ENCODE peak calls at places on chromosomes 6 and 20, in six cellular contexts. One of them, this sample, is unnamed.

GRCh38 chr6:4979426-4979825 is 24.4 kb downstream of the RPP40 start:
- DNase-seq in GF-D8: no peak
- DNase-seq in amniotic stem cell: no peak
- DNase-seq in lung microvascular endothelial cell: no peak
- DNase-seq in cardiac fibroblast: no peak
- DNase-seq in endothelial cell: no peak
- DNase-seq in this sample: no peak

GRCh38 chr6:25125736-25126135 is 153.4 kb upstream of the CARMIL1 start:
- DNase-seq in GF-D8: no peak
- DNase-seq in amniotic stem cell: no peak
- DNase-seq in lung microvascular endothelial cell: no peak
- DNase-seq in cardiac fibroblast: no peak
- DNase-seq in endothelial cell: no peak
- DNase-seq in this sample: no peak

GRCh38 chr6:147508073-147508870 is at the start of gene SAMD5:
- DNase-seq in GF-D8: no peak
- DNase-seq in amniotic stem cell: peak; percentile 45
- DNase-seq in lung microvascular endothelial cell: peak; percentile 66
- DNase-seq in cardiac fibroblast: peak; percentile 68
- DNase-seq in endothelial cell: peak; percentile 73
- DNase-seq in this sample: peak; percentile 32

GRCh38 chr6:99746261-99746895 is 139.7 kb downstream of the PRDM13 start:
- DNase-seq in GF-D8: peak; percentile 52
- DNase-seq in amniotic stem cell: peak; percentile 28
- DNase-seq in lung microvascular endothelial cell: peak; percentile 81
- DNase-seq in cardiac fibroblast: peak; percentile 86
- DNase-seq in endothelial cell: peak; percentile 57
- DNase-seq in this sample: peak; percentile 76

GRCh38 chr6:137919512-137919823 is 52.4 kb downstream of the TNFAIP3 start:
- DNase-seq in GF-D8: no peak
- DNase-seq in amniotic stem cell: no peak
- DNase-seq in lung microvascular endothelial cell: no peak
- DNase-seq in cardiac fibroblast: no peak
- DNase-seq in endothelial cell: no peak
- DNase-seq in this sample: no peak

GRCh38 chr20:41249371-41249770 is 68.2 kb downstream of the ZHX3 start:
- DNase-seq in GF-D8: no peak
- DNase-seq in amniotic stem cell: peak; percentile 60
- DNase-seq in lung microvascular endothelial cell: peak; percentile 68
- DNase-seq in cardiac fibroblast: peak; percentile 94
- DNase-seq in endothelial cell: no peak
- DNase-seq in this sample: no peak

GRCh38 chr6:68317366-68317765 is 317.7 kb upstream of the ADGRB3 start:
- DNase-seq in GF-D8: no peak
- DNase-seq in amniotic stem cell: no peak
- DNase-seq in lung microvascular endothelial cell: no peak
- DNase-seq in cardiac fibroblast: no peak
- DNase-seq in endothelial cell: no peak
- DNase-seq in this sample: no peak

GRCh38 chr6:165843121-165843520 is 180.1 kb upstream of the PDE10A start:
- DNase-seq in GF-D8: no peak
- DNase-seq in amniotic stem cell: no peak
- DNase-seq in lung microvascular endothelial cell: no peak
- DNase-seq in cardiac fibroblast: no peak
- DNase-seq in endothelial cell: no peak
- DNase-seq in this sample: no peak

GRCh38 chr20:49846206-49846807 is 33.7 kb downstream of the SLC9A8 start:
- DNase-seq in GF-D8: peak; percentile 2
- DNase-seq in amniotic stem cell: peak; percentile 34
- DNase-seq in lung microvascular endothelial cell: peak; percentile 69
- DNase-seq in cardiac fibroblast: peak; percentile 78
- DNase-seq in endothelial cell: peak; percentile 54
- DNase-seq in this sample: peak; percentile 16

GRCh38 chr6:157528931-157529653 is 148.1 kb downstream of the ZDHHC14 start:
- DNase-seq in GF-D8: peak; percentile 69
- DNase-seq in amniotic stem cell: no peak
- DNase-seq in lung microvascular endothelial cell: no peak
- DNase-seq in cardiac fibroblast: peak; percentile 48
- DNase-seq in endothelial cell: no peak
- DNase-seq in this sample: no peak

GRCh38 chr6:79373880-79374279 is 139.4 kb upstream of the HMGN3 start:
- DNase-seq in GF-D8: no peak
- DNase-seq in amniotic stem cell: no peak
- DNase-seq in lung microvascular endothelial cell: no peak
- DNase-seq in cardiac fibroblast: no peak
- DNase-seq in endothelial cell: no peak
- DNase-seq in this sample: no peak

GRCh38 chr20:17611540-17612286 is 41.8 kb downstream of the DSTN start:
- DNase-seq in GF-D8: no peak
- DNase-seq in amniotic stem cell: no peak
- DNase-seq in lung microvascular endothelial cell: no peak
- DNase-seq in cardiac fibroblast: no peak
- DNase-seq in endothelial cell: no peak
- DNase-seq in this sample: peak; percentile 6

GRCh38 chr20:51807864-51808263 is 5.5 kb upstream of the SALL4 start:
- DNase-seq in GF-D8: no peak
- DNase-seq in amniotic stem cell: no peak
- DNase-seq in lung microvascular endothelial cell: no peak
- DNase-seq in cardiac fibroblast: no peak
- DNase-seq in endothelial cell: no peak
- DNase-seq in this sample: no peak

GRCh38 chr6:11202513-11203305 is 29.8 kb downstream of the NEDD9 start:
- DNase-seq in GF-D8: no peak
- DNase-seq in amniotic stem cell: no peak
- DNase-seq in lung microvascular endothelial cell: peak; percentile 95
- DNase-seq in cardiac fibroblast: no peak
- DNase-seq in endothelial cell: peak; percentile 26
- DNase-seq in this sample: no peak

GRCh38 chr20:1451092-1451491 is 15.6 kb downstream of the NSFL1C start:
- DNase-seq in GF-D8: no peak
- DNase-seq in amniotic stem cell: no peak
- DNase-seq in lung microvascular endothelial cell: no peak
- DNase-seq in cardiac fibroblast: no peak
- DNase-seq in endothelial cell: no peak
- DNase-seq in this sample: no peak

GRCh38 chr6:90256698-90257485 is 39.8 kb downstream of the BACH2 start:
- DNase-seq in GF-D8: no peak
- DNase-seq in amniotic stem cell: no peak
- DNase-seq in lung microvascular endothelial cell: peak; percentile 52
- DNase-seq in cardiac fibroblast: peak; percentile 37
- DNase-seq in endothelial cell: no peak
- DNase-seq in this sample: no peak

GRCh38 chr20:39865446-39865845 is 823.6 kb downstream of the MAFB start:
- DNase-seq in GF-D8: no peak
- DNase-seq in amniotic stem cell: no peak
- DNase-seq in lung microvascular endothelial cell: no peak
- DNase-seq in cardiac fibroblast: no peak
- DNase-seq in endothelial cell: no peak
- DNase-seq in this sample: no peak

GRCh38 chr6:42140051-42140450 is 2.4 kb downstream of the C6orf132 start:
- DNase-seq in GF-D8: peak; percentile 17
- DNase-seq in amniotic stem cell: no peak
- DNase-seq in lung microvascular endothelial cell: no peak
- DNase-seq in cardiac fibroblast: no peak
- DNase-seq in endothelial cell: no peak
- DNase-seq in this sample: no peak

GRCh38 chr20:63223121-63223825 is 7.3 kb upstream of the YTHDF1 start:
- DNase-seq in GF-D8: no peak
- DNase-seq in amniotic stem cell: peak; percentile 21
- DNase-seq in lung microvascular endothelial cell: peak; percentile 62
- DNase-seq in cardiac fibroblast: peak; percentile 48
- DNase-seq in endothelial cell: peak; percentile 57
- DNase-seq in this sample: no peak

GRCh38 chr6:35202066-35202546 is 11.7 kb upstream of the SCUBE3 start:
- DNase-seq in GF-D8: no peak
- DNase-seq in amniotic stem cell: no peak
- DNase-seq in lung microvascular endothelial cell: no peak
- DNase-seq in cardiac fibroblast: no peak
- DNase-seq in endothelial cell: no peak
- DNase-seq in this sample: no peak

GRCh38 chr20:48639899-48640298 is 187.9 kb downstream of the PREX1 start:
- DNase-seq in GF-D8: no peak
- DNase-seq in amniotic stem cell: no peak
- DNase-seq in lung microvascular endothelial cell: no peak
- DNase-seq in cardiac fibroblast: no peak
- DNase-seq in endothelial cell: no peak
- DNase-seq in this sample: no peak

GRCh38 chr20:61524956-61525666 is 273.1 kb downstream of the CDH4 start:
- DNase-seq in GF-D8: no peak
- DNase-seq in amniotic stem cell: no peak
- DNase-seq in lung microvascular endothelial cell: no peak
- DNase-seq in cardiac fibroblast: no peak
- DNase-seq in endothelial cell: no peak
- DNase-seq in this sample: no peak

GRCh38 chr6:127550403-127550802 is 26.6 kb upstream of the C6orf58 start:
- DNase-seq in GF-D8: no peak
- DNase-seq in amniotic stem cell: no peak
- DNase-seq in lung microvascular endothelial cell: no peak
- DNase-seq in cardiac fibroblast: peak; percentile 17
- DNase-seq in endothelial cell: no peak
- DNase-seq in this sample: no peak